ENCODE peak calls at places on chromosomes 6 and 20, in eight cellular contexts. One of them, this sample, is unnamed.
A peak's percentile ranks its signal among the peaks of the same experiment; 100 is the strongest.

GRCh38 chr6:168222261-168222660 is 97.3 kb downstream of the DACT2 start:
- DNase-seq in spleen: no peak
- DNase-seq in breast epithelium: peak; percentile 15
- DNase-seq in OCI-LY7: no peak
- DNase-seq in bronchial epithelial cell: no peak
- DNase-seq in tibial nerve: no peak
- DNase-seq in BJ: no peak
- DNase-seq in gastrocnemius medialis: no peak
- DNase-seq in this sample: no peak

GRCh38 chr6:139732451-139732850 is 358.0 kb upstream of the CITED2 start:
- DNase-seq in spleen: no peak
- DNase-seq in breast epithelium: peak; percentile 74
- DNase-seq in OCI-LY7: no peak
- DNase-seq in bronchial epithelial cell: peak; percentile 78
- DNase-seq in tibial nerve: no peak
- DNase-seq in BJ: no peak
- DNase-seq in gastrocnemius medialis: peak; percentile 61
- DNase-seq in this sample: peak; percentile 83

GRCh38 chr20:30601974-30602373 is 655.5 kb upstream of the DEFB115 start:
- DNase-seq in spleen: no peak
- DNase-seq in breast epithelium: no peak
- DNase-seq in OCI-LY7: no peak
- DNase-seq in bronchial epithelial cell: no peak
- DNase-seq in tibial nerve: no peak
- DNase-seq in BJ: no peak
- DNase-seq in gastrocnemius medialis: no peak
- DNase-seq in this sample: no peak

GRCh38 chr6:104281370-104281769 is 578.3 kb downstream of the HACE1 start:
- DNase-seq in spleen: no peak
- DNase-seq in breast epithelium: no peak
- DNase-seq in OCI-LY7: peak; percentile 4
- DNase-seq in bronchial epithelial cell: no peak
- DNase-seq in tibial nerve: no peak
- DNase-seq in BJ: no peak
- DNase-seq in gastrocnemius medialis: no peak
- DNase-seq in this sample: no peak

GRCh38 chr6:118876201-118876600 is 17.8 kb upstream of the ASF1A start:
- DNase-seq in spleen: no peak
- DNase-seq in breast epithelium: no peak
- DNase-seq in OCI-LY7: no peak
- DNase-seq in bronchial epithelial cell: peak; percentile 66
- DNase-seq in tibial nerve: no peak
- DNase-seq in BJ: no peak
- DNase-seq in gastrocnemius medialis: no peak
- DNase-seq in this sample: no peak

GRCh38 chr20:40689100-40689942 is at the start of gene MAFB:
- DNase-seq in spleen: peak; percentile 93
- DNase-seq in breast epithelium: peak; percentile 93
- DNase-seq in OCI-LY7: no peak
- DNase-seq in bronchial epithelial cell: peak; percentile 61
- DNase-seq in tibial nerve: peak; percentile 91
- DNase-seq in BJ: peak; percentile 33
- DNase-seq in gastrocnemius medialis: peak; percentile 94
- DNase-seq in this sample: peak; percentile 6

GRCh38 chr6:12381587-12381986 is 91.4 kb downstream of the EDN1 start:
- DNase-seq in spleen: no peak
- DNase-seq in breast epithelium: no peak
- DNase-seq in OCI-LY7: no peak
- DNase-seq in bronchial epithelial cell: peak; percentile 59
- DNase-seq in tibial nerve: no peak
- DNase-seq in BJ: no peak
- DNase-seq in gastrocnemius medialis: no peak
- DNase-seq in this sample: no peak

GRCh38 chr6:67889682-67889995 is 745.4 kb upstream of the ADGRB3 start:
- DNase-seq in spleen: no peak
- DNase-seq in breast epithelium: no peak
- DNase-seq in OCI-LY7: no peak
- DNase-seq in bronchial epithelial cell: no peak
- DNase-seq in tibial nerve: no peak
- DNase-seq in BJ: no peak
- DNase-seq in gastrocnemius medialis: no peak
- DNase-seq in this sample: no peak

GRCh38 chr6:129748901-129749748 is 39.1 kb upstream of the ARHGAP18 start:
- DNase-seq in spleen: no peak
- DNase-seq in breast epithelium: no peak
- DNase-seq in OCI-LY7: no peak
- DNase-seq in bronchial epithelial cell: peak; percentile 91
- DNase-seq in tibial nerve: no peak
- DNase-seq in BJ: peak; percentile 49
- DNase-seq in gastrocnemius medialis: no peak
- DNase-seq in this sample: no peak

GRCh38 chr6:105211831-105212230 is 32.0 kb upstream of the POPDC3 start:
- DNase-seq in spleen: no peak
- DNase-seq in breast epithelium: no peak
- DNase-seq in OCI-LY7: no peak
- DNase-seq in bronchial epithelial cell: peak; percentile 63
- DNase-seq in tibial nerve: no peak
- DNase-seq in BJ: no peak
- DNase-seq in gastrocnemius medialis: no peak
- DNase-seq in this sample: no peak

GRCh38 chr6:167469101-167469500 is 144.2 kb downstream of the TTLL2 start:
- DNase-seq in spleen: no peak
- DNase-seq in breast epithelium: no peak
- DNase-seq in OCI-LY7: no peak
- DNase-seq in bronchial epithelial cell: no peak
- DNase-seq in tibial nerve: no peak
- DNase-seq in BJ: no peak
- DNase-seq in gastrocnemius medialis: no peak
- DNase-seq in this sample: no peak

DNA sequence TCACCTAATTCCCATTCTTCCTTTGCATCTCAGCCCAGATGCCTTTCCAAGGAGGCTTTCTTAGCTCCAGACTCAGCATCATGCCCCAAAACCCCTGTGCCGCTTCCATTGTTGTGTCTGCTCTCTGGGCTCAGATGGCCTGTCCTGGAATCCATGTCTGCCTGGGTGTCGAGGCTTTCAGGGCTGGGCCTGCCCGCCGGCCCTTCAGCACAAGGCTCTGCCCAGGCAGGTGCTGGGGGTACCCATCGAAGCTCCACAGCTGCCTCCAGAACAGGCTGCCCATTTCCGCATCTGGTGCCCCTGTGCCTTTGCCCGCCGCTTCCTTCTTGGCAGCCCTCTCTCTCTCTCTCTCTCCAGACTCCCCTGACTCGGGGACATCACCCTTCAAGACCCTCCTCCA is 1.2 kb downstream of the CPXM1 start:
- DNase-seq in spleen: no peak
- DNase-seq in breast epithelium: no peak
- DNase-seq in OCI-LY7: no peak
- DNase-seq in bronchial epithelial cell: no peak
- DNase-seq in tibial nerve: no peak
- DNase-seq in BJ: no peak
- DNase-seq in gastrocnemius medialis: no peak
- DNase-seq in this sample: no peak
- H3K4me3 ChIP-seq in spleen: no peak overlapping the region
- H3K4me3 ChIP-seq in breast epithelium: peak overlapping the region; percentile 48
- H3K4me3 ChIP-seq in OCI-LY7: no peak overlapping the region
- H3K4me3 ChIP-seq in bronchial epithelial cell: no peak overlapping the region
- H3K4me3 ChIP-seq in tibial nerve: peak overlapping the region; percentile 36
- H3K4me3 ChIP-seq in BJ: no peak overlapping the region
- H3K4me3 ChIP-seq in gastrocnemius medialis: no peak overlapping the region
- H3K4me3 ChIP-seq in this sample: no peak overlapping the region

GRCh38 chr6:82331031-82331773 is 32.4 kb upstream of the TPBG start:
- DNase-seq in spleen: no peak
- DNase-seq in breast epithelium: no peak
- DNase-seq in OCI-LY7: no peak
- DNase-seq in bronchial epithelial cell: peak; percentile 99
- DNase-seq in tibial nerve: no peak
- DNase-seq in BJ: peak; percentile 49
- DNase-seq in gastrocnemius medialis: no peak
- DNase-seq in this sample: peak; percentile 40
- TF ChIP-seq CTCF in spleen: no peak
- TF ChIP-seq CTCF in breast epithelium: no peak
- TF ChIP-seq CTCF in OCI-LY7: no peak
- TF ChIP-seq CTCF in bronchial epithelial cell: peak; percentile 12
- TF ChIP-seq CTCF in tibial nerve: no peak
- TF ChIP-seq CTCF in BJ: peak; percentile 49
- TF ChIP-seq CTCF in gastrocnemius medialis: no peak
- TF ChIP-seq CTCF in this sample: peak; percentile 43

DNA sequence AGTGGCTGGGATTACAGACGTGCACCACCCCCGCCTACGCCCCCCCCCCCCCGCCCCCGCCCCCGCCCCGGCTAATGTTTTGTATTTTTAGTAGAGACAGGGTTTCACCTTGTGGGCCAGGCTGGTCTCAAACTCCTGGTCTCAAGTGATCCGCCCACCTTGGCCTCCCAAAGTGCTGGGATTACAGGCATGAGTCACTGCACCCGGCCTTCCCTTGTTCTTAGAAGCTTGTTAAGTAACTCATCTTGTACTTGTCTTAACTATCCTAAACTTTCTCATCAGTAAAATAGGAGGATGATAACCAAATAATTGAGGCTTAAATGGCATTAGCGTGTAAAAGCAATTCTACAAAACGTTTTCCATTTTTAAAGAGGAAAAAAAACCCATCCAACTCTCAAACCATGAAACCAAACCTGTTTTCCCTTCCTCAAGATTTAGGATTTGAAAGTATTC is 4.2 kb downstream of the CDYL start:
- DNase-seq in spleen: no peak
- DNase-seq in breast epithelium: no peak
- DNase-seq in OCI-LY7: no peak
- DNase-seq in bronchial epithelial cell: peak; percentile 50
- DNase-seq in tibial nerve: no peak
- DNase-seq in BJ: no peak
- DNase-seq in gastrocnemius medialis: peak; percentile 18
- DNase-seq in this sample: no peak
- H3K4me3 ChIP-seq in spleen: no peak overlapping the region
- H3K4me3 ChIP-seq in breast epithelium: no peak overlapping the region
- H3K4me3 ChIP-seq in OCI-LY7: no peak overlapping the region
- H3K4me3 ChIP-seq in bronchial epithelial cell: no peak overlapping the region
- H3K4me3 ChIP-seq in tibial nerve: no peak overlapping the region
- H3K4me3 ChIP-seq in BJ: no peak overlapping the region
- H3K4me3 ChIP-seq in gastrocnemius medialis: no peak overlapping the region
- H3K4me3 ChIP-seq in this sample: no peak overlapping the region

GRCh38 chr6:96089173-96089572 is 73.4 kb downstream of the FUT9 start:
- DNase-seq in spleen: no peak
- DNase-seq in breast epithelium: no peak
- DNase-seq in OCI-LY7: no peak
- DNase-seq in bronchial epithelial cell: peak; percentile 13
- DNase-seq in tibial nerve: no peak
- DNase-seq in BJ: no peak
- DNase-seq in gastrocnemius medialis: no peak
- DNase-seq in this sample: no peak
- TF ChIP-seq CTCF in spleen: no peak
- TF ChIP-seq CTCF in breast epithelium: peak; percentile 17
- TF ChIP-seq CTCF in OCI-LY7: peak; percentile 49
- TF ChIP-seq CTCF in bronchial epithelial cell: peak; percentile 52
- TF ChIP-seq CTCF in tibial nerve: no peak
- TF ChIP-seq CTCF in BJ: no peak
- TF ChIP-seq CTCF in gastrocnemius medialis: no peak
- TF ChIP-seq CTCF in this sample: peak; percentile 76

GRCh38 chr6:121442591-121442990 is 7.1 kb downstream of the GJA1 start:
- DNase-seq in spleen: no peak
- DNase-seq in breast epithelium: no peak
- DNase-seq in OCI-LY7: no peak
- DNase-seq in bronchial epithelial cell: no peak
- DNase-seq in tibial nerve: no peak
- DNase-seq in BJ: no peak
- DNase-seq in gastrocnemius medialis: no peak
- DNase-seq in this sample: no peak
- H3K4me3 ChIP-seq in spleen: no peak overlapping the region
- H3K4me3 ChIP-seq in breast epithelium: no peak overlapping the region
- H3K4me3 ChIP-seq in OCI-LY7: no peak overlapping the region
- H3K4me3 ChIP-seq in bronchial epithelial cell: no peak overlapping the region
- H3K4me3 ChIP-seq in tibial nerve: no peak overlapping the region
- H3K4me3 ChIP-seq in BJ: peak overlapping the region; percentile 14
- H3K4me3 ChIP-seq in gastrocnemius medialis: no peak overlapping the region
- H3K4me3 ChIP-seq in this sample: no peak overlapping the region

DNA sequence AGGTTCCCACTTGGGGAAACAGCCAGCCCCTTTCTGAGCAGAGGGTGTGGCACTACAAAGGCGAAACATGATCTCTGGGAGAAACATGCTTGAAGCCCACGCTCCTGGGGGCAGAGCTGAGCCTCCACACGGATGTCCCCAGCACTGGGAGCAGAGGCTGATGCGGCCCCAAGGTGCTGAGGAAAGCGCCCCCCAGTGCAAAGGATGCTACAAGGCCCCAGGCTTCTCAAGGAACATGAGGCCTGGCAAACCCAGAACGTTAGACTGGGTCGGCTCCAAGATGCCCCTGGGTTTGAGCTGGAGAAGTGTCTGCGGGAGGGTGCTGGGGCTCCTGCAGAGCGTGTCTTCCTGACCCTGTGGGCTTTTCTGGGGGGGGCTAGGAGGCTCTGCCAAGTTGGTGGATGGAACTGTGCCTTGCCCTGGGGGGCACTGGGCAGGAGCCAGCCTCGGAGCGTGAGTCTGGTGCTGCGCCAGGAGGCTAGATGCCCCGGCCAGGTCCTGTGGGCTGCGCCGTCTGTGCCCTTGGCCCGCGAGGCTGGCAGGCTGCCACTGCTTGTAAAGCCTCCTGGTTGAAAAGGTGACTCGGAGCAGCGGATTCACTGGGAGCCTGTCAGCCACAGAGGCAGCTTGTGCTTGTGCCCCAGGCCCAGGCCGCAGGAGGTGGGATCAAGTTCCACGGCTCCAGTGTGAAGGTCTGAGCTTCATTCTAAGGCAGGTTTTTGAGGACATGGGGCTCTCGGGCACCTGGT is 8.1 kb downstream of the SYNJ2 start:
- DNase-seq in spleen: peak; percentile 77
- DNase-seq in breast epithelium: peak; percentile 81
- DNase-seq in OCI-LY7: no peak
- DNase-seq in bronchial epithelial cell: peak; percentile 38
- DNase-seq in tibial nerve: no peak
- DNase-seq in BJ: no peak
- DNase-seq in gastrocnemius medialis: peak; percentile 63
- DNase-seq in this sample: no peak
- TF ChIP-seq CTCF in spleen: no peak
- TF ChIP-seq CTCF in breast epithelium: no peak
- TF ChIP-seq CTCF in OCI-LY7: no peak
- TF ChIP-seq CTCF in bronchial epithelial cell: no peak
- TF ChIP-seq CTCF in tibial nerve: no peak
- TF ChIP-seq CTCF in BJ: peak; percentile 31
- TF ChIP-seq CTCF in gastrocnemius medialis: no peak
- TF ChIP-seq CTCF in this sample: peak; percentile 6

This sample was measured in epithelial cell of proximal tubule.